ENCODE peak calls at places on chromosomes 11 and 22, in five cellular contexts. M is esophagus squamous epithelium, O is GM12865, G is kidney, N is chondrocyte. Y is an unnamed sample.

GRCh38 chr11:43486141-43486540 is 127.4 kb downstream of the TTC17 start:
- DNase-seq in M (no peak), O (no peak), G (no peak), N (no peak), Y (no peak)

GRCh38 chr22:45844949-45845613 is 131.9 kb downstream of the WNT7B start:
- DNase-seq in M (no peak), O (no peak), G (no peak), N (no peak), Y (no peak)

GRCh38 chr11:100512475-100512874 is 174.6 kb upstream of the ARHGAP42 start:
- DNase-seq in M (no peak), O (no peak), G (no peak), N (no peak), Y (no peak)

GRCh38 chr11:125348704-125349635 is 147.1 kb downstream of the FEZ1 start:
- DNase-seq in M (no peak), O (peak), G (no peak), N (no peak), Y (peak)

GRCh38 chr11:44575288-44575672 is 9.8 kb downstream of the CD82 start:
- DNase-seq in M (no peak), O (no peak), G (peak), N (no peak), Y (no peak)

GRCh38 chr11:12013771-12014170 is 5.3 kb upstream of the DKK3 start:
- DNase-seq in M (no peak), O (no peak), G (no peak), N (no peak), Y (no peak)

GRCh38 chr11:59144096-59144495 is 1.4 kb downstream of the FAM111A start:
- DNase-seq in M (no peak), O (no peak), G (no peak), N (no peak), Y (no peak)

GRCh38 chr11:359181-359714 is 10.1 kb upstream of the B4GALNT4 start:
- DNase-seq in M (no peak), O (peak), G (no peak), N (peak), Y (no peak)

GRCh38 chr11:20530942-20531703 is 68.3 kb upstream of the SLC6A5 start:
- DNase-seq in M (no peak), O (peak), G (no peak), N (no peak), Y (no peak)

GRCh38 chr11:47616726-47617416 is 22.7 kb upstream of the C1QTNF4 start:
- DNase-seq in M (no peak), O (peak), G (no peak), N (no peak), Y (peak)

GRCh38 chr22:49087163-49087562 is 740.5 kb downstream of the BRD1 start:
- DNase-seq in M (no peak), O (no peak), G (peak), N (peak), Y (no peak)

GRCh38 chr11:36130401-36130800 is 158.8 kb downstream of the COMMD9 start:
- DNase-seq in M (no peak), O (no peak), G (no peak), N (no peak), Y (no peak)

GRCh38 chr22:41530612-41531421 is 13.5 kb downstream of the POLR3H start:
- DNase-seq in M (no peak), O (no peak), G (no peak), N (no peak), Y (no peak)

GRCh38 chr22:26977741-26978140 is 320.4 kb downstream of the MIAT start:
- DNase-seq in M (no peak), O (no peak), G (no peak), N (no peak), Y (no peak)

GRCh38 chr22:23897320-23897719 is 3.1 kb downstream of the MIF start:
- DNase-seq in M (no peak), O (no peak), G (no peak), N (no peak), Y (no peak)

GRCh38 chr22:20031732-20032406 is 11.0 kb downstream of the TANGO2 start:
- DNase-seq in M (no peak), O (peak), G (no peak), N (no peak), Y (no peak)

GRCh38 chr22:29331213-29331612 is 15.7 kb upstream of the RASL10A start:
- DNase-seq in M (no peak), O (no peak), G (no peak), N (no peak), Y (no peak)